ENCODE peak calls at places on chromosomes 6 and 20, in nine cellular contexts. I, A, C, L, T, S, Z, P and V are unnamed samples.

GRCh38 chr20:1844723-1845523 is 50.3 kb upstream of the SIRPA start:
- DNase-seq in P (no peak), I (peak), L (peak), A (no peak), S (no peak), Z (no peak), C (no peak), T (peak), V (peak)

GRCh38 chr6:101393291-101394251 is at the start of gene GRIK2:
- DNase-seq in L (peak), T (peak), Z (no peak), A (no peak), C (peak), P (peak), I (peak), S (no peak), V (no peak)

GRCh38 chr6:169722362-169723199 is 1.7 kb downstream of the PHF10 start:
- DNase-seq in Z (no peak), P (peak), C (peak), S (peak), L (peak), A (no peak), T (peak), I (peak), V (peak)

GRCh38 chr6:140051521-140052455 is 677.3 kb upstream of the CITED2 start:
- DNase-seq in S (no peak), I (peak), T (no peak), L (peak), C (no peak), Z (no peak), P (no peak), A (no peak), V (no peak)

GRCh38 chr6:56714982-56715456 is 72.3 kb upstream of the DST start:
- DNase-seq in L (peak), T (no peak), Z (no peak), C (no peak), S (no peak), A (no peak), I (peak), P (no peak), V (no peak)

GRCh38 chr6:132683543-132683942 is 24.6 kb upstream of the TAAR1 start:
- DNase-seq in C (no peak), S (no peak), P (no peak), T (no peak), I (peak), L (no peak), Z (no peak), A (no peak), V (no peak)

GRCh38 chr20:50092436-50092835 is 20.5 kb downstream of the UBE2V1 start:
- DNase-seq in P (no peak), I (no peak), L (no peak), Z (no peak), S (no peak), A (no peak), C (no peak), T (no peak), V (no peak)

GRCh38 chr6:53746442-53747103 is 48.2 kb upstream of the LRRC1 start:
- DNase-seq in I (no peak), T (no peak), P (no peak), L (no peak), S (no peak), C (peak), Z (peak), A (no peak), V (no peak)

GRCh38 chr6:3849681-3850450 is 693 bp downstream of the FAM50B start:
- DNase-seq in I (no peak), S (no peak), A (peak), P (peak), L (peak), Z (no peak), C (no peak), T (peak), V (peak)

GRCh38 chr20:62651285-62652021 is 9.2 kb downstream of the SLCO4A1 start:
- DNase-seq in C (peak), T (peak), P (peak), S (no peak), Z (no peak), L (no peak), I (peak), A (peak), V (peak)

GRCh38 chr20:2751868-2752630 is 48.4 kb downstream of the CPXM1 start:
- DNase-seq in S (no peak), Z (no peak), C (peak), I (no peak), T (peak), L (no peak), A (no peak), P (peak), V (peak)

GRCh38 chr6:165649152-165649551 is 13.9 kb downstream of the PDE10A start:
- DNase-seq in S (no peak), I (no peak), T (no peak), A (no peak), L (no peak), P (no peak), C (no peak), Z (peak), V (no peak)

GRCh38 chr6:122631571-122632249 is 21.5 kb downstream of the PKIB start:
- DNase-seq in Z (no peak), S (no peak), C (no peak), T (no peak), L (no peak), A (no peak), P (no peak), I (no peak), V (no peak)

GRCh38 chr6:92125681-92126080 is 1293.7 kb downstream of the EPHA7 start:
- DNase-seq in S (no peak), C (no peak), A (no peak), Z (no peak), T (no peak), I (no peak), P (no peak), L (no peak), V (no peak)

DNA sequence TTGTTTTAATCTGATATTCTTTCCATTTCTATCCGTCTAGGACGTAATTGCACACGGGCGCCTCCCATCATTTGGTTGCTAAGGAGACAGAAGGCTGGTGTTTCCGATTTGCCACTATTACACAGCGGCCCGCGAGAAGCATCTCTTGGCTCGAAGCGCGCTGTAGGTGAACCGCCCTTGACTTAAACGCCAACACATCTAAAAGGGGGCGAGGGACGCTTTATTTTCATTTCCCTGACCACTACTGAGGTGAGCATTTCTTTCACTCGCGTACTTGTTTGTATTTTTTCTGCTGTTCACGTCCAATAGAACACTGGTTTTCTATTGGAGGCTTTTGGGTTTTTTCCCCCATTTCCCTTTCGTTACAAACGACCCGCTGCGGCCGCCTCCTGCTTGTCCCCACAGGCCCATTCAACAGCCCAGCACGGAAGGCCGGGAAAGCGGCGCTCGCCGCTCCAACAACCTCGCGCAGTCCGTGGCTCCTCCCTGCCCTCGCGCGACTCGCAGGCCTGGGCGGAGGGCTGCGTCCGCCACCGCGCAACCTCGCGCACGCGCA is 505 bp upstream of the WRNIP1 start:
- DNase-seq in L (no peak), S (no peak), C (peak), I (peak), Z (no peak), T (peak), P (peak), A (peak), V (peak)
- TF ChIP-seq POLR2A in L (peak), S (no peak), C (no peak), I (peak), Z (no peak), T (no peak), P (peak), A (no peak), V (no peak)

GRCh38 chr6:25384967-25385366 is 105.8 kb downstream of the CARMIL1 start:
- DNase-seq in S (no peak), P (no peak), C (no peak), Z (no peak), I (peak), T (no peak), A (no peak), L (no peak), V (no peak)

GRCh38 chr6:25384234-25384633 is 105.1 kb downstream of the CARMIL1 start:
- DNase-seq in L (no peak), S (no peak), T (no peak), Z (no peak), I (no peak), C (no peak), A (no peak), P (no peak), V (no peak)

GRCh38 chr6:25375125-25375524 is 96.0 kb downstream of the CARMIL1 start:
- DNase-seq in A (no peak), L (no peak), P (no peak), Z (no peak), S (no peak), I (no peak), T (no peak), C (no peak), V (no peak)

GRCh38 chr6:25377672-25378071 is 98.5 kb downstream of the CARMIL1 start:
- DNase-seq in L (no peak), S (no peak), C (no peak), T (no peak), P (no peak), A (no peak), I (no peak), Z (peak), V (no peak)

DNA sequence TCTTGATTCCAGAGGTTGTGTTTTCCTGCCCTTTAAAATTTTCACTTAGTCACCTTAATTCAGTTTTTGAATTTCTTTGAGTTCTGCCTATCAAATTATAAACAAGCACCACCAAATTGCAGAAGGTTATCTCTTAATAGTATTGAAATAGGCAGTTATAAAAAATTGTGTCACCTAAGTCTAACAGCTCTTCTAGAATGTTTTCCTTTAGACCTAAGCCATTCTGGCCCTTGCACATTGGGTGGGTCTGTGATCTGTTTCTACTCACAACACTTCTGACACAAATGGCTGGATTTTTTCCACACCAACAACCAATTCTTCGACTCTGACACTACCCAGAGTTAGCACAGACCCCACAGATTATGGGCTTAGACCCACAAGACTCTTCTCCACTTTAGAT is 101.9 kb downstream of the CARMIL1 start:
- DNase-seq in T (no peak), A (no peak), S (no peak), P (no peak), C (no peak), I (no peak), Z (no peak), L (no peak), V (no peak)
- H3K27ac ChIP-seq in T (no peak), A (no peak), S (no peak), P (no peak), C (no peak), I (no peak), Z (no peak), L (no peak), V (no peak)

DNA sequence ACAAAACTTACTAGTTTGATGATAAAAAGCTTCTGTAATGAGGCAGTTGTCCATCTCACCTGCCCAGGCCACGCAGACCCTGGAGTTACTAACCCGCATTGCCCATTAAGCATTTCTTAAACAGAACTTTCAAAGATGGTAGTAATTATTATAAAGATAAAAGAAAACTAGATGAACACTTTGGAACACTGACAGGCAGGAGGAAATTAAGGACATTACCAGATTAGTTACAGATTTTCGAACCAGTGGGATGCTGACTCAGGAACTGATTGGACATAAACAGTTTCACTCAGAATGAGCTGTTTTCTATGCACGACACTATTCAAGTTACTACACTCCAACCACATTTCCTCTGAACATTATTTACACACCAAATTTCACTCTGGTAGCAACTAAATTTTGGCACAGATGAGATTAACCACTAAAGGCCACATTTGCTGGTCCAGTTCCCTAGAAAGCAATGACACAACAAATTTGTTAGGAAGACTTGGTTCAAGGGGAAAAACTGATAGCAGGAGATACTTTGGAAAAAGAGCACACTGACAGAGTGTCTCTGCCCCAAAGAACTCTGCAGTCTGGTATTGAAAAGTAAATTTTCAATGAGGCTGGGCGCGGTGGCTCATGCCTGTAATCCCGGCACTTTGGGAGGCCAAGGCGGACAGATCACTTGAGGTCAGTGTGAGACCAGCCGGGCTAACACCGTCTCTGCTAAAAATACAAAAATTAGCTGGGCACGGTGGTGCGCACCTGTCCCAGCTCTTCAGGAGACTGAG is 3.0 kb downstream of the ROMO1 start:
- DNase-seq in Z (no peak), L (no peak), A (peak), T (no peak), P (no peak), C (no peak), I (peak), S (no peak), V (no peak)
- TF ChIP-seq POLR2A in Z (no peak), L (no peak), A (no peak), T (peak), P (no peak), C (no peak), I (no peak), S (no peak), V (no peak)

DNA sequence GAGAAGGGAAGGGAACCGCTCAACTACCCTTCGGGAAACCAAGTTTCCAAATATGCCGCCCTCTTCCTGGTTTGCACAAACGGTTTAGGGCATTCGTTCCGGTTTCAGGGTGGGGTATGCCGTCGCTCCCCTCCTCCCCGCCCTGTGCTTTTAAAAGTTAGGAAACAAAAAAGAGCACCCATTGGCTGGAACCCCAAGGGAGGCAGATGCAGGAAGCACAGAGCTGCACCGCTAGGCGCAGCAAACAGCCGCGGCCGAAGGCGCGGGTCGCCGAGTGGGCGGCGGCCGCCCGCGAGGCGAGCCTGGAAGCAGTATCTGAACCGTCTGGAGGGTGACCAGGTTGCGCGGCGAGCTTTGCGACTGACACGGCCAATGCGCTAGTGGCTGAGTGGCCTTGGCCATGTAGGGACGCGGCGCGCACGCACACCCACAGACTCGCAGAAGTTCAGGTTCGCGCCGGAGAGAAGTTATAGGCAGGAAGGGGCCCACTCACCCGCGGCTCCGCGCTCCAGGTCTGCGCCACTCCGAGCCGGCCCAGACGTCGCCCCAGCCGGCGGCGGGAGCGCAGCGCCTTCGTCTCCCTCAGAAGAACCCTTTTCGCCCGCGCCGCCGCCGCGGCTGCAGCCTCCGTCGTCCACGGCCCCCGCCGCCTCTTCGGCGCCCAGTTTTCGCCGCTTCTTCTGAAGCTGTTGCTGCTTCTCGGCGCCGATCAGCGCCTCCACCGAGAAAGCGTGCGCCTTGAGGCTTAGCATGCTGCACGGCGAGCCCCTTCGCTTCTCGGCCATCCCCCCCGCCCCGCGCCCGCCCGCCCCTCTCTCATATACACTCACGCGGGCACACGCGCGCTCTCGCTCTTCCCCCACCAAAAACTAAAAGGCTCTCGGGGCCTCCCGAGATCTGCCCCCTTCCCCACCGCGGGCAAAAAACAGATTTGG is 734 bp downstream of the TBX18 start:
- DNase-seq in P (peak), Z (no peak), I (peak), S (no peak), T (no peak), A (peak), C (no peak), L (peak), V (peak)
- H3K27ac ChIP-seq in P (no peak), Z (peak), I (no peak), S (peak), T (peak), A (peak), C (no peak), L (peak), V (peak)

DNA sequence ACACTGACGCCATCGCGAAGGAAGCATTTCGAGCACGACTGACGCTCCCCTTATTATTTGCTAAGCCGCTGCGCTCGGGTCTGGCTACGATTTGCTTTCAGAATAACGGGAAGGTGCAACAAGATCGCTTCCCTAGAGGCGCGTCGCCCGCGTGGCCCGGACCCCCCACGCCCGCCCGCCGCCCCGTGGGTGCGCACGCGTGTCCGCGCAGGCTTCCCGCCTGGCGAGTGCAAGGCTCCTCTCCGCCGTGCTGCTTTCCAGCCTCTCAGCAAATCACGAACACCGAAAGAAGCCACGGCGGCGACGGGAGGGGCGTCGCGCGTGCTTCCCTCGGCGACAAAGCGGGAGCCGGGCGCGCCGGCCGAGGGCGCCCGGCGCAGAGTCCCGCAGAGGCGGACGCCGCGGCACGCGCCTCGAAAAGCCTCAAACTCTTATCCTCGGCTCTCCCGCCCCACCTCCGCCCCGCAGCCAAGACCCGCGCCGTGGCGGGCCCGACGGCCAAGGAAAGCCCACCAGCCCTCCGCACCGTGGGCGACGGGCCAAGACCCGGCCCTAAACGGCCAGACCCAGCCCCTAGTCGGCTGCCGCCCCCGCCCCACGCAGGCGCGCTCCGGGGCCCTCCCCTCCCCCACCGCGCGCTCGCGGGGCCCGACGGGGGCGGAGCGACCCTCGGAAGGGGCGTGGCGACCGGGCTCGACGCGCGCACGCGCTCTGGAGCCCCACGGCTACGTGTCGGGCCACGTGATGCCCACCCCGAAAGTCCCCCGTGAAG is 987 bp upstream of the QKI start:
- DNase-seq in S (peak), C (peak), A (peak), I (peak), P (peak), T (peak), Z (no peak), L (peak), V (peak)
- TF ChIP-seq POLR2A in S (peak), C (peak), A (peak), I (no peak), P (peak), T (peak), Z (peak), L (peak), V (peak)

GRCh38 chr6:36386495-36387439 is 702 bp downstream of the ETV7 start:
- DNase-seq in T (peak), L (peak), S (no peak), C (peak), I (peak), A (no peak), P (peak), Z (no peak), V (peak)
- H3K27ac ChIP-seq in T (peak), L (peak), S (peak), C (peak), I (peak), A (peak), P (peak), Z (peak), V (peak)

DNA sequence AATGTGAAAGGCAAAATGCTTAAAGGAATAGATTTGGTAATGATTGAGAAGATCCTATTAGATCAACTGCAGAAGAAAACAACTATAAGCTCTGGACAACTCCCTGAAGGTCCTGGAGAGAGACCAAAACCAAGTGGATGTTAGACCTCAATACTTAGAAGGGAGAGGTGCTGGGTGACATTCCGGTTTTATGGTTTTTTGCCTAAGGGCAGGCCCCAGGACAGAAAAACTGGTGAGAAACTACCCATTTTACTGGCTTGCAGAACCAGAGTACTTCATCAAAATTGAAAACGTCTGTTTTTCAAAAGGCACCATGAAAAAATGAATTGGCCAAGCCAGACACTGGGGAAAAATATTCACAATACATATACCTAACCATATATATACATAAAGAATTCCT is 26.3 kb downstream of the SAMHD1 start:
- DNase-seq in Z (no peak), T (no peak), L (no peak), P (no peak), I (no peak), A (no peak), C (no peak), S (no peak), V (no peak)
- TF ChIP-seq POLR2A in Z (no peak), T (no peak), L (no peak), P (no peak), I (no peak), A (no peak), C (no peak), S (no peak), V (no peak)

GRCh38 chr20:36485286-36485685 is 56.0 kb upstream of the MYL9 start:
- DNase-seq in C (no peak), I (no peak), S (no peak), L (no peak), A (no peak), Z (no peak), P (no peak), T (no peak), V (no peak)
- H3K27ac ChIP-seq in C (no peak), I (no peak), S (no peak), L (no peak), A (no peak), Z (no peak), P (peak), T (no peak), V (no peak)